ENCODE peak calls at places on chromosomes 4 and X, in four cellular contexts. One of them, this sample, is unnamed.

GRCh38 chrX:11555759-11556158 is 110.0 kb downstream of the ARHGAP6 start:
- DNase-seq in neural crest cell: no peak
- DNase-seq in NCI-H187 treated with DMSO at 0.1 percent for 48 hours: no peak
- DNase-seq in anterior cingulate cortex: no peak
- DNase-seq in this sample: no peak

GRCh38 chr4:128653514-128654420 is 155.7 kb upstream of the JADE1 start:
- DNase-seq in neural crest cell: no peak
- DNase-seq in NCI-H187 treated with DMSO at 0.1 percent for 48 hours: peak
- DNase-seq in anterior cingulate cortex: peak
- DNase-seq in this sample: no peak

GRCh38 chr4:146040623-146041022 is 102.0 kb upstream of the ZNF827 start:
- DNase-seq in neural crest cell: no peak
- DNase-seq in NCI-H187 treated with DMSO at 0.1 percent for 48 hours: no peak
- DNase-seq in anterior cingulate cortex: no peak
- DNase-seq in this sample: no peak

GRCh38 chr4:66014146-66014765 is 344.0 kb upstream of the EPHA5 start:
- DNase-seq in neural crest cell: no peak
- DNase-seq in NCI-H187 treated with DMSO at 0.1 percent for 48 hours: no peak
- DNase-seq in anterior cingulate cortex: no peak
- DNase-seq in this sample: no peak

GRCh38 chrX:102840871-102841705 is 96.0 kb upstream of the RAB40AL start:
- DNase-seq in neural crest cell: no peak
- DNase-seq in NCI-H187 treated with DMSO at 0.1 percent for 48 hours: no peak
- DNase-seq in anterior cingulate cortex: no peak
- DNase-seq in this sample: no peak

GRCh38 chr4:133623847-133624246 is 474.8 kb downstream of the PCDH10 start:
- DNase-seq in neural crest cell: no peak
- DNase-seq in NCI-H187 treated with DMSO at 0.1 percent for 48 hours: no peak
- DNase-seq in anterior cingulate cortex: no peak
- DNase-seq in this sample: no peak

GRCh38 chrX:69807400-69807799 is 191.5 kb downstream of the EDA start:
- DNase-seq in neural crest cell: no peak
- DNase-seq in NCI-H187 treated with DMSO at 0.1 percent for 48 hours: no peak
- DNase-seq in anterior cingulate cortex: no peak
- DNase-seq in this sample: no peak

GRCh38 chr4:53537606-53538005 is 53.7 kb downstream of the LNX1 start:
- DNase-seq in neural crest cell: no peak
- DNase-seq in NCI-H187 treated with DMSO at 0.1 percent for 48 hours: no peak
- DNase-seq in anterior cingulate cortex: no peak
- DNase-seq in this sample: no peak

GRCh38 chr4:38867478-38868054 is at the start of gene FAM114A1:
- DNase-seq in neural crest cell: peak
- DNase-seq in NCI-H187 treated with DMSO at 0.1 percent for 48 hours: no peak
- DNase-seq in anterior cingulate cortex: peak
- DNase-seq in this sample: peak

GRCh38 chr4:53653484-53654053 is 62.3 kb upstream of the LNX1 start:
- DNase-seq in neural crest cell: no peak
- DNase-seq in NCI-H187 treated with DMSO at 0.1 percent for 48 hours: peak
- DNase-seq in anterior cingulate cortex: no peak
- DNase-seq in this sample: no peak

GRCh38 chr4:32624943-32625603 is 1904.9 kb downstream of the PCDH7 start:
- DNase-seq in neural crest cell: no peak
- DNase-seq in NCI-H187 treated with DMSO at 0.1 percent for 48 hours: no peak
- DNase-seq in anterior cingulate cortex: no peak
- DNase-seq in this sample: no peak

GRCh38 chrX:103733017-103733416 is 22.3 kb downstream of the TMEM31 start:
- DNase-seq in neural crest cell: no peak
- DNase-seq in NCI-H187 treated with DMSO at 0.1 percent for 48 hours: no peak
- DNase-seq in anterior cingulate cortex: no peak
- DNase-seq in this sample: no peak

GRCh38 chr4:185201983-185202962 is 1.5 kb downstream of the CFAP97 start:
- DNase-seq in neural crest cell: no peak
- DNase-seq in NCI-H187 treated with DMSO at 0.1 percent for 48 hours: no peak
- DNase-seq in anterior cingulate cortex: no peak
- DNase-seq in this sample: no peak

GRCh38 chr4:185730387-185730786 is 81.6 kb downstream of the SORBS2 start:
- DNase-seq in neural crest cell: peak
- DNase-seq in NCI-H187 treated with DMSO at 0.1 percent for 48 hours: no peak
- DNase-seq in anterior cingulate cortex: no peak
- DNase-seq in this sample: no peak

GRCh38 chr4:153152453-153153338 is 51.5 kb upstream of the TRIM2 start:
- DNase-seq in neural crest cell: peak
- DNase-seq in NCI-H187 treated with DMSO at 0.1 percent for 48 hours: peak
- DNase-seq in anterior cingulate cortex: peak
- DNase-seq in this sample: peak

GRCh38 chr4:121147923-121148443 is 16.1 kb downstream of the TNIP3 start:
- DNase-seq in neural crest cell: no peak
- DNase-seq in NCI-H187 treated with DMSO at 0.1 percent for 48 hours: no peak
- DNase-seq in anterior cingulate cortex: no peak
- DNase-seq in this sample: no peak

GRCh38 chr4:97144199-97144598 is 999.1 kb downstream of the STPG2 start:
- DNase-seq in neural crest cell: no peak
- DNase-seq in NCI-H187 treated with DMSO at 0.1 percent for 48 hours: no peak
- DNase-seq in anterior cingulate cortex: no peak
- DNase-seq in this sample: no peak

GRCh38 chr4:74793757-74794340 is 474 bp downstream of the BTC start:
- DNase-seq in neural crest cell: peak
- DNase-seq in NCI-H187 treated with DMSO at 0.1 percent for 48 hours: no peak
- DNase-seq in anterior cingulate cortex: peak
- DNase-seq in this sample: peak

GRCh38 chrX:85619962-85620361 is 240.5 kb upstream of the POF1B start:
- DNase-seq in neural crest cell: no peak
- DNase-seq in NCI-H187 treated with DMSO at 0.1 percent for 48 hours: no peak
- DNase-seq in anterior cingulate cortex: no peak
- DNase-seq in this sample: no peak

GRCh38 chr4:52823478-52824092 is 38.5 kb upstream of the RASL11B start:
- DNase-seq in neural crest cell: no peak
- DNase-seq in NCI-H187 treated with DMSO at 0.1 percent for 48 hours: no peak
- DNase-seq in anterior cingulate cortex: no peak
- DNase-seq in this sample: no peak

GRCh38 chr4:169286562-169287301 is 16.0 kb upstream of the SH3RF1 start:
- DNase-seq in neural crest cell: no peak
- DNase-seq in NCI-H187 treated with DMSO at 0.1 percent for 48 hours: no peak
- DNase-seq in anterior cingulate cortex: no peak
- DNase-seq in this sample: no peak

GRCh38 chr4:17968721-17969120 is 52.8 kb downstream of the LCORL start:
- DNase-seq in neural crest cell: no peak
- DNase-seq in NCI-H187 treated with DMSO at 0.1 percent for 48 hours: no peak
- DNase-seq in anterior cingulate cortex: no peak
- DNase-seq in this sample: no peak